ENCODE peak calls at places on chromosomes 7 and 10, in ten cellular contexts. One of them, this sample, is unnamed.

GRCh38 chr7:29639887-29640600 is 76.4 kb downstream of the PRR15 start:
- DNase-seq in NCI-H446: no peak
- DNase-seq in AG08395: no peak
- DNase-seq in Caki2: no peak
- DNase-seq in stimulated activated naive CD8-positive, alpha-beta T cell treated with anti-CD3 and anti-CD28 coated beads, Interleukin-15, amount 100 ng/mL, for 72 hours: no peak
- DNase-seq in activated CD8-positive, alpha-beta T cell treated with anti-CD3 and anti-CD28 coated beads for 36 hours: no peak
- DNase-seq in stimulated activated CD4-positive, alpha-beta T cell treated with anti-CD3 and anti-CD28 coated beads, Interleukin-15, amount 100 ng/mL, for 1 hour: no peak
- DNase-seq in AG09309: no peak
- DNase-seq in heart right ventricle: no peak
- DNase-seq in NCI-H774: peak; percentile 35
- DNase-seq in this sample: no peak

GRCh38 chr10:2262333-2262732 is 525.0 kb upstream of the ADARB2 start:
- DNase-seq in AG09309: no peak
- DNase-seq in AG08395: no peak
- DNase-seq in Caki2: no peak
- DNase-seq in heart right ventricle: no peak
- DNase-seq in NCI-H446: no peak
- DNase-seq in stimulated activated CD4-positive, alpha-beta T cell treated with anti-CD3 and anti-CD28 coated beads, Interleukin-15, amount 100 ng/mL, for 1 hour: no peak
- DNase-seq in activated CD8-positive, alpha-beta T cell treated with anti-CD3 and anti-CD28 coated beads for 36 hours: no peak
- DNase-seq in NCI-H774: no peak
- DNase-seq in stimulated activated naive CD8-positive, alpha-beta T cell treated with anti-CD3 and anti-CD28 coated beads, Interleukin-15, amount 100 ng/mL, for 72 hours: no peak
- DNase-seq in this sample: no peak

GRCh38 chr10:74022941-74023629 is 25.2 kb downstream of the VCL start:
- DNase-seq in heart right ventricle: no peak
- DNase-seq in stimulated activated naive CD8-positive, alpha-beta T cell treated with anti-CD3 and anti-CD28 coated beads, Interleukin-15, amount 100 ng/mL, for 72 hours: no peak
- DNase-seq in Caki2: no peak
- DNase-seq in NCI-H774: no peak
- DNase-seq in AG09309: no peak
- DNase-seq in activated CD8-positive, alpha-beta T cell treated with anti-CD3 and anti-CD28 coated beads for 36 hours: no peak
- DNase-seq in AG08395: no peak
- DNase-seq in stimulated activated CD4-positive, alpha-beta T cell treated with anti-CD3 and anti-CD28 coated beads, Interleukin-15, amount 100 ng/mL, for 1 hour: no peak
- DNase-seq in NCI-H446: no peak
- DNase-seq in this sample: no peak

GRCh38 chr10:72816565-72816964 is 77.0 kb upstream of the OIT3 start:
- DNase-seq in stimulated activated naive CD8-positive, alpha-beta T cell treated with anti-CD3 and anti-CD28 coated beads, Interleukin-15, amount 100 ng/mL, for 72 hours: no peak
- DNase-seq in AG09309: no peak
- DNase-seq in Caki2: no peak
- DNase-seq in NCI-H774: no peak
- DNase-seq in heart right ventricle: no peak
- DNase-seq in NCI-H446: no peak
- DNase-seq in activated CD8-positive, alpha-beta T cell treated with anti-CD3 and anti-CD28 coated beads for 36 hours: no peak
- DNase-seq in AG08395: no peak
- DNase-seq in stimulated activated CD4-positive, alpha-beta T cell treated with anti-CD3 and anti-CD28 coated beads, Interleukin-15, amount 100 ng/mL, for 1 hour: no peak
- DNase-seq in this sample: no peak

GRCh38 chr10:115092555-115093285 is 445 bp upstream of the ATRNL1 start:
- DNase-seq in stimulated activated naive CD8-positive, alpha-beta T cell treated with anti-CD3 and anti-CD28 coated beads, Interleukin-15, amount 100 ng/mL, for 72 hours: peak; percentile 24
- DNase-seq in activated CD8-positive, alpha-beta T cell treated with anti-CD3 and anti-CD28 coated beads for 36 hours: peak; percentile 25
- DNase-seq in stimulated activated CD4-positive, alpha-beta T cell treated with anti-CD3 and anti-CD28 coated beads, Interleukin-15, amount 100 ng/mL, for 1 hour: no peak
- DNase-seq in NCI-H446: no peak
- DNase-seq in Caki2: peak; percentile 79
- DNase-seq in AG09309: peak; percentile 5
- DNase-seq in heart right ventricle: peak; percentile 17
- DNase-seq in AG08395: no peak
- DNase-seq in NCI-H774: no peak
- DNase-seq in this sample: peak; percentile 13

GRCh38 chr10:127275793-127276415 is 79.5 kb upstream of the INSYN2A start:
- DNase-seq in NCI-H446: no peak
- DNase-seq in heart right ventricle: no peak
- DNase-seq in stimulated activated naive CD8-positive, alpha-beta T cell treated with anti-CD3 and anti-CD28 coated beads, Interleukin-15, amount 100 ng/mL, for 72 hours: no peak
- DNase-seq in activated CD8-positive, alpha-beta T cell treated with anti-CD3 and anti-CD28 coated beads for 36 hours: no peak
- DNase-seq in AG09309: no peak
- DNase-seq in NCI-H774: no peak
- DNase-seq in stimulated activated CD4-positive, alpha-beta T cell treated with anti-CD3 and anti-CD28 coated beads, Interleukin-15, amount 100 ng/mL, for 1 hour: no peak
- DNase-seq in Caki2: peak; percentile 25
- DNase-seq in AG08395: no peak
- DNase-seq in this sample: no peak

GRCh38 chr10:124646483-124647352 is 97.5 kb downstream of the FAM53B start:
- DNase-seq in heart right ventricle: peak; percentile 83
- DNase-seq in stimulated activated naive CD8-positive, alpha-beta T cell treated with anti-CD3 and anti-CD28 coated beads, Interleukin-15, amount 100 ng/mL, for 72 hours: no peak
- DNase-seq in activated CD8-positive, alpha-beta T cell treated with anti-CD3 and anti-CD28 coated beads for 36 hours: no peak
- DNase-seq in AG08395: peak; percentile 86
- DNase-seq in NCI-H446: no peak
- DNase-seq in AG09309: peak; percentile 37
- DNase-seq in Caki2: peak; percentile 34
- DNase-seq in stimulated activated CD4-positive, alpha-beta T cell treated with anti-CD3 and anti-CD28 coated beads, Interleukin-15, amount 100 ng/mL, for 1 hour: no peak
- DNase-seq in NCI-H774: no peak
- DNase-seq in this sample: no peak

GRCh38 chr10:102752934-102753664 is 9.4 kb downstream of the WBP1L start:
- DNase-seq in NCI-H446: no peak
- DNase-seq in heart right ventricle: peak; percentile 30
- DNase-seq in AG08395: peak; percentile 64
- DNase-seq in NCI-H774: no peak
- DNase-seq in stimulated activated naive CD8-positive, alpha-beta T cell treated with anti-CD3 and anti-CD28 coated beads, Interleukin-15, amount 100 ng/mL, for 72 hours: no peak
- DNase-seq in stimulated activated CD4-positive, alpha-beta T cell treated with anti-CD3 and anti-CD28 coated beads, Interleukin-15, amount 100 ng/mL, for 1 hour: no peak
- DNase-seq in AG09309: no peak
- DNase-seq in Caki2: no peak
- DNase-seq in activated CD8-positive, alpha-beta T cell treated with anti-CD3 and anti-CD28 coated beads for 36 hours: peak; percentile 34
- DNase-seq in this sample: no peak

GRCh38 chr7:6637544-6638229 is 569 bp downstream of the ZNF316 start:
- DNase-seq in stimulated activated CD4-positive, alpha-beta T cell treated with anti-CD3 and anti-CD28 coated beads, Interleukin-15, amount 100 ng/mL, for 1 hour: peak; percentile 31
- DNase-seq in Caki2: peak; percentile 35
- DNase-seq in activated CD8-positive, alpha-beta T cell treated with anti-CD3 and anti-CD28 coated beads for 36 hours: peak; percentile 76
- DNase-seq in NCI-H446: no peak
- DNase-seq in AG08395: peak; percentile 56
- DNase-seq in AG09309: no peak
- DNase-seq in NCI-H774: no peak
- DNase-seq in stimulated activated naive CD8-positive, alpha-beta T cell treated with anti-CD3 and anti-CD28 coated beads, Interleukin-15, amount 100 ng/mL, for 72 hours: peak; percentile 80
- DNase-seq in heart right ventricle: no peak
- DNase-seq in this sample: peak; percentile 63